ENCODE peak calls at places on chromosome 10, in five cellular contexts. G is stomach, Q is GM23338, K is HFF-Myc, B is H9. C is an unnamed sample.
A peak's percentile ranks its signal among the peaks of the same experiment; 100 is the strongest.

GRCh38 chr10:6049031-6049400 is 13.2 kb downstream of the IL2RA start:
- DNase-seq in K (no peak), Q (no peak), B (no peak), G (no peak), C (no peak)

GRCh38 chr10:1396236-1396635 is 340.1 kb downstream of the WDR37 start:
- DNase-seq in G (peak; percentile 17), Q (no peak), K (no peak), B (no peak), C (no peak)

GRCh38 chr10:79159141-79159619 is 90.4 kb downstream of the ZMIZ1 start:
- DNase-seq in B (no peak), G (no peak), K (no peak), Q (no peak), C (no peak)

GRCh38 chr10:60819271-60819670 is 41.0 kb downstream of the CDK1 start:
- DNase-seq in Q (no peak), K (no peak), B (no peak), G (no peak), C (no peak)

GRCh38 chr10:65611592-65611991 is 1314.2 kb upstream of the LRRTM3 start:
- DNase-seq in G (no peak), K (no peak), B (no peak), Q (no peak), C (no peak)

GRCh38 chr10:50392966-50393718 is 141.8 kb upstream of the ASAH2 start:
- DNase-seq in K (no peak), Q (no peak), B (no peak), G (no peak), C (no peak)

GRCh38 chr10:119940487-119940886 is 48.0 kb downstream of the SEC23IP start:
- DNase-seq in Q (no peak), G (no peak), K (no peak), B (no peak), C (no peak)

GRCh38 chr10:130138479-130138866 is 2.3 kb downstream of the GLRX3 start:
- DNase-seq in Q (no peak), K (no peak), G (no peak), B (no peak), C (no peak)

GRCh38 chr10:102040721-102041120 is 15.3 kb downstream of the ARMH3 start:
- DNase-seq in Q (no peak), G (no peak), K (no peak), B (no peak), C (no peak)

GRCh38 chr10:92573091-92573797 is 649 bp downstream of the IDE start:
- DNase-seq in B (peak; percentile 34), Q (peak; percentile 55), K (no peak), G (peak; percentile 29), C (peak; percentile 70)

GRCh38 chr10:44180321-44181154 is 204.4 kb downstream of the CXCL12 start:
- DNase-seq in Q (no peak), K (peak; percentile 98), B (no peak), G (no peak), C (peak; percentile 42)

GRCh38 chr10:58326967-58327381 is 7.8 kb upstream of the UBE2D1 start:
- DNase-seq in G (no peak), Q (peak; percentile 70), K (no peak), B (peak; percentile 67), C (no peak)

GRCh38 chr10:69009360-69009759 is 20.8 kb downstream of the KIFBP start:
- DNase-seq in Q (no peak), K (no peak), B (no peak), G (no peak), C (no peak)

GRCh38 chr10:16381083-16381482 is 55.7 kb upstream of the PTER start:
- DNase-seq in Q (no peak), B (no peak), K (peak; percentile 1), G (no peak), C (no peak)

GRCh38 chr10:63684257-63684936 is 163.2 kb downstream of the REEP3 start:
- DNase-seq in Q (no peak), B (no peak), K (no peak), G (no peak), C (no peak)

GRCh38 chr10:97291357-97292096 is 910 bp downstream of the ARHGAP19 start:
- DNase-seq in B (no peak), K (no peak), G (no peak), Q (no peak), C (no peak)

GRCh38 chr10:98555011-98555619 is 108.4 kb upstream of the HPS1 start:
- DNase-seq in Q (no peak), B (no peak), G (no peak), K (no peak), C (no peak)

GRCh38 chr10:49446031-49446430 is 50.1 kb upstream of the DRGX start:
- DNase-seq in Q (no peak), B (no peak), G (no peak), K (peak; percentile 38), C (no peak)

GRCh38 chr10:129771024-129771423 is 193.1 kb downstream of the EBF3 start:
- DNase-seq in B (peak; percentile 13), G (peak; percentile 18), K (no peak), Q (no peak), C (peak; percentile 52)

GRCh38 chr10:78892383-78893191 is 176.2 kb upstream of the ZMIZ1 start:
- DNase-seq in Q (no peak), K (no peak), B (no peak), G (no peak), C (peak; percentile 29)

GRCh38 chr10:26739087-26739631 is 41.7 kb downstream of the PDSS1 start:
- DNase-seq in B (no peak), Q (no peak), G (no peak), K (no peak), C (no peak)

GRCh38 chr10:62527019-62527827 is 153.1 kb downstream of the ZNF365 start:
- DNase-seq in K (no peak), Q (no peak), B (no peak), G (no peak), C (no peak)

GRCh38 chr10:132559538-132559937 is 22.0 kb downstream of the INPP5A start:
- DNase-seq in G (no peak), Q (no peak), K (no peak), B (no peak), C (no peak)

GRCh38 chr10:48450233-48450810 is 143.8 kb downstream of the MAPK8 start:
- DNase-seq in K (no peak), Q (no peak), B (peak; percentile 24), G (peak; percentile 18), C (peak; percentile 71)

GRCh38 chr10:73591935-73592699 is 975 bp upstream of the USP54 start:
- DNase-seq in B (peak; percentile 90), K (no peak), G (peak; percentile 62), Q (peak; percentile 94), C (no peak)

GRCh38 chr10:103445767-103446567 is 6.2 kb downstream of the CALHM2 start:
- DNase-seq in Q (no peak), B (no peak), G (no peak), K (no peak), C (no peak)

GRCh38 chr10:93422121-93422520 is 60.0 kb downstream of the MYOF start:
- DNase-seq in Q (no peak), G (no peak), B (no peak), K (no peak), C (no peak)

GRCh38 chr10:97798958-97799565 is 27.3 kb upstream of the SFRP5 start:
- DNase-seq in B (no peak), K (no peak), Q (no peak), G (no peak), C (no peak)

GRCh38 chr10:117300671-117301070 is 59.8 kb downstream of the SLC18A2 start:
- DNase-seq in K (no peak), G (no peak), B (no peak), Q (no peak), C (no peak)

DNA sequence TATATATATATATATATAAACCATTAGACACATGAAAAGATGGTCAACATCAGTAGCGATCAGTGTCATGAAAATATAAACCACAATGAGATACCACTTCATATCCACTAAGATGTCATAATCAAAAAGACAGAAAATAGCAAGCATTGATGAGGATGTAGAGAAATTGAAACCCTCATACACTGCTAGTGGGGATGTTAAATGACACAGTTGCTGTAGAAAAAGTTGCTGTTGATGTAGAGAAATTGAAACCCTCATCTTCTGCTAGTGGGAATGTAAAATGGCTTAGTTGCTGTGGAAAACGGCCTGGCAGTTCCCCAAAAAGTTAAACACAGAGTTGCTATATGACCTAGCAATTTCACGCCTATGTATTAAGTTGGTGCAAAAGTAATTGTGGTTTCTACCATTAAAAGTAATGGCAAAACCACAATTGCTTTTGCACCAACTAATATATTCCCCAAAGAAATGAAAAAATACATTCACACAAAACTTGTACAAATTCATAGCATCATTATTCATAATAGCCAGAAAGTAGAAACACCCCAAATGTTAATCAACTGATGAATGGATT is 120.5 kb upstream of the ZWINT start:
- DNase-seq in Q (no peak), G (no peak), K (no peak), B (no peak), C (no peak)
- TF ChIP-seq CTCF in Q (no peak), G (no peak), K (no peak), B (no peak), C (no peak)

GRCh38 chr10:113557389-113558321 is 4.8 kb downstream of the HABP2 start:
- DNase-seq in Q (peak; percentile 61), G (no peak), B (peak; percentile 43), K (no peak), C (no peak)

GRCh38 chr10:113555751-113556150 is 2.9 kb downstream of the HABP2 start:
- DNase-seq in B (no peak), G (no peak), K (no peak), Q (no peak), C (no peak)

GRCh38 chr10:113560071-113560470 is 7.2 kb downstream of the HABP2 start:
- DNase-seq in G (no peak), K (no peak), Q (no peak), B (no peak), C (no peak)

GRCh38 chr10:113561214-113561613 is 8.4 kb downstream of the HABP2 start:
- DNase-seq in G (no peak), Q (no peak), K (no peak), B (no peak), C (no peak)

GRCh38 chr10:113558336-113558735 is 5.5 kb downstream of the HABP2 start:
- DNase-seq in K (no peak), Q (peak; percentile 93), G (no peak), B (peak; percentile 79), C (no peak)
- TF ChIP-seq CTCF in K (no peak), Q (peak; percentile 11), G (no peak), B (peak; percentile 47), C (peak; percentile 42)

GRCh38 chr10:45354261-45354660 is 19.8 kb upstream of the ALOX5 start:
- DNase-seq in G (no peak), K (no peak), Q (no peak), B (no peak), C (no peak)
- TF ChIP-seq CTCF in G (no peak), K (no peak), Q (no peak), B (no peak), C (no peak)

DNA sequence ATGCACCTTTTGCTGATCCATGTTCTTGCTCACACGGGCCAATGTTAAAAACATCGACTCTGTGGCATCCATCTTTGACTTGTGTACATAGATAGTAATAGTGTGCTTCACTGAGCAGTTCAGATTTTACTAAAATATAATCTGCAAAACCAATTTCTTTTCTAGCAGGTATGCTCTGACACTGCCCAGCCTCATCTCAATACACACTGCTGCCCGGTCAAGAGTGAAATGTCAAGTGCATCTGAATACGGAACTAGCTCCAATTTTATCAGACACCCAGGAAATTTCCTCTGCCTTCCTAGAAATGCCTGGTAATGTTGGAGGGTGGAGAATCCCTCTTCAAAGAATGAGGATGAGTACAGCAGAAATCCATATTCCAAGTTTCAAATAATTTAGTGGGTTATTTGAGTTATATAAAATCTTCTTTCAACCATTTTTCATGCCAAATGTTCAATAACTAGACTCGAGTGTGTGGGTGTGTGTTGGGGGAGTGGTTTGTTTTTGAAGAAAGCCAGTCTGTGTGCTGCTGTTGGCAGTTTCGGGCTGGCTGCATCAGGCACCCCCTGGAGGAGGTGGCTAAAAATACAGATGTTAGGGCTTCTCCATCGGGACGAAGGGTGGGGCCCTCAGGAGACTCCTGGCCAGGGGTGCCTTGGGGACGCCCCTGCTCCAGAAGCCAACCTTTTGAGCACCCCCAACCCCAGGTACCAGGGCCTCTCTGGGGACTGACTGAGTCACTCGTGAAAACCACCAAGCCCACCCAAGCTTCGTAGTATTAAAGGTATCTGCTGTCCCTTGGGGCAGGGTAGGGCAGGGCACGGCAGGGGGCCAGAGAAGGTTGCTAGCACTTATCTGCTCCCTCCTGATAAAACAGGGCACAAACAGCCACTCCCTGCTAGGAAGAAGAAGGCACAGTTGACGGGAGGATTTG is 15.4 kb downstream of the CTBP2 start:
- DNase-seq in G (no peak), Q (peak; percentile 81), K (no peak), B (peak; percentile 67), C (no peak)
- TF ChIP-seq CTCF in G (no peak), Q (peak; percentile 55), K (peak; percentile 57), B (peak; percentile 64), C (peak; percentile 61)

C was measured in type B pancreatic cell.